ENCODE peak calls at places on chromosomes 12 and 14, in seven cellular contexts. L is neuronal stem cell, E is hepatocyte, A is OCI-LY7, O is fibroblast of lung, B is mesenchymal stem cell, G is neural progenitor cell. K is an unnamed sample.
A peak's percentile ranks its signal among the peaks of the same experiment; 100 is the strongest.

GRCh38 chr12:88299567-88300101 is 157.5 kb downstream of the TMTC3 start:
- DNase-seq in B (peak; percentile 94), E (peak; percentile 3), G (no peak), O (peak; percentile 99), A (no peak), L (no peak), K (peak; percentile 71)

GRCh38 chr12:1553987-1554982 is 40.1 kb downstream of the FBXL14 start:
- DNase-seq in B (no peak), L (no peak), A (peak; percentile 96), G (no peak), O (no peak), E (no peak), K (no peak)

GRCh38 chr14:71206766-71207371 is 299.6 kb downstream of the PCNX1 start:
- DNase-seq in A (no peak), O (peak; percentile 94), L (no peak), B (peak; percentile 52), G (no peak), E (no peak), K (peak; percentile 80)

GRCh38 chr12:95102916-95103671 is 29.7 kb upstream of the NR2C1 start:
- DNase-seq in L (no peak), A (peak; percentile 28), O (peak; percentile 94), E (peak; percentile 13), B (peak; percentile 55), G (no peak), K (peak; percentile 51)

GRCh38 chr12:104632724-104633181 is 176.0 kb downstream of the CHST11 start:
- DNase-seq in A (no peak), O (peak; percentile 78), L (no peak), B (peak; percentile 50), G (no peak), E (no peak), K (no peak)

GRCh38 chr12:15256760-15257159 is 35.5 kb upstream of the RERG start:
- DNase-seq in L (no peak), A (no peak), B (no peak), O (no peak), E (no peak), G (no peak), K (no peak)

GRCh38 chr12:66060361-66060907 is 70.1 kb downstream of the LLPH start:
- DNase-seq in A (no peak), L (no peak), O (peak; percentile 55), B (peak; percentile 50), E (no peak), G (no peak), K (no peak)

GRCh38 chr12:31506907-31507306 is 84.0 kb downstream of the DENND5B start:
- DNase-seq in G (peak; percentile 23), B (peak; percentile 85), O (peak; percentile 91), E (peak; percentile 27), A (no peak), L (no peak), K (no peak)

GRCh38 chr14:21978184-21978998 is 304.8 kb upstream of the OR4E1 start:
- DNase-seq in G (peak; percentile 75), L (peak; percentile 62), A (peak; percentile 66), O (no peak), E (peak; percentile 52), B (peak; percentile 7), K (peak; percentile 34)

GRCh38 chr12:12749433-12749832 is 32.3 kb downstream of the CDKN1B start:
- DNase-seq in G (no peak), E (no peak), L (no peak), A (no peak), O (peak; percentile 48), B (no peak), K (no peak)

GRCh38 chr14:79705126-79705894 is 506.0 kb downstream of the DIO2 start:
- DNase-seq in G (no peak), A (no peak), O (no peak), E (no peak), B (no peak), L (no peak), K (no peak)

GRCh38 chr14:103014466-103015319 is 42.7 kb downstream of the CDC42BPB start:
- DNase-seq in O (peak; percentile 81), L (peak; percentile 26), G (peak; percentile 70), B (peak; percentile 72), E (no peak), A (no peak), K (no peak)

GRCh38 chr14:104816678-104816945 is 15.7 kb downstream of the ZBTB42 start:
- DNase-seq in B (no peak), A (no peak), O (no peak), L (no peak), G (no peak), E (no peak), K (no peak)

GRCh38 chr14:67941456-67942018 is 122.0 kb downstream of the RAD51B start:
- DNase-seq in E (peak; percentile 20), A (no peak), O (peak; percentile 45), B (peak; percentile 58), G (peak; percentile 49), L (peak; percentile 18), K (peak; percentile 43)

DNA sequence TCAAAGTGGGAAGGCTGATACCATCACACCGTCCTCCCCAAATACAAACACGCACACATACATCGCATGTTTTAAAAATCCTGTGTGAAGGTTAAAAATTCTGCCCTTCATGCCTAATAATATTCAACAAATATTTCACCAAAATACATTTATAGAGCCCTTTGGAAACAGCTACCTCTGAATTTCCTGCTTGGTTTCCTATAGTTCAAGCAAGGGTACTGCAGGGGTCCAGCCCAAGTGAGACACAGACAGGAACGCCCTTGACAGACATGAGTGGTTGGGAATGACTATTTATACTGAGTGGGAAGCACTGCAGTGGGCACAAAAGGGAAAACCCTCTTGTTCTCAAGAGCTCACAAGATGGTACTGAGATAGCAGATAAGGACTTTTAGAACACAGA is 51.0 kb downstream of the ST8SIA1 start:
- DNase-seq in B (no peak), O (no peak), L (no peak), A (no peak), E (no peak), G (no peak), K (no peak)
- H2AFZ ChIP-seq in B (no peak overlapping the region), O (no peak overlapping the region), L (no peak overlapping the region), A (no peak overlapping the region), E (no peak overlapping the region), G (no peak overlapping the region), K (no peak overlapping the region)

DNA sequence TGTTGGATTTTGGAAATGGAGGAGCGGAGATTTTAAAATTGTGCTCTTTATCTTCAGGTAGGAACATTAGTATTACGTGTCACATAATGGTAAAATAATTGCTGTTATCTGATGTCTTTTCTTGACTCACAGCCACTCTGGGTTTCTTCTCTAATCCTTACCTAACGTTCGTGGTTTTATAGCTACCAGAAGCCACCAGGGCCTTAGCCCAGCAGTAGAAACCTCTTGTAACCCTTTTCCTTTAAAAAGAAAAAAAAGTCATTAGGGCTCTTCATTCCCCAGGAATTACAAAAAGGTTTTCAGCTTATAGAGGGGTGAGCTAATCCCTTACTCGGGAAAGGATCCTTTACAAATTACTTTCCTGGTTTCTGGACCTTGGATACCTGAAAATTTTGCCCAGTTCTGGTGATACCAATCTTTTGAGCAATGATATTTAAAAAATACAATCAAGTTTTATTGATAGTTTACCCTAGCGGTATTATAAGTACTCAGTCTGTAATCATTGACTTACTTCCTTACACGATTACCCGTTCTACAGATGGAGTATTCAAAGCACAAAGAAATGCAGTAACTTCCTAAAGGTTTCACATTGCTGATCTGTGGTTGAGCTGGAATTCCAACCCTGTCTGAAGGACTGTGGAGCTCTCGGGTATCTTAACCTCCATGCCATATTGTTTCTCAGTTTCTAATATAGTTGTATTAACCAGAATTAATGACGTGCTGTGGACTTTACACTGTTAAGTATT is 1.6 kb downstream of the GABARAPL1 start:
- DNase-seq in L (no peak), G (peak; percentile 25), B (peak; percentile 74), O (peak; percentile 86), E (peak; percentile 46), A (no peak), K (peak; percentile 13)
- H2AFZ ChIP-seq in L (peak overlapping the region; percentile 100), G (peak overlapping the region; percentile 81), B (no peak overlapping the region), O (no peak overlapping the region), E (peak overlapping the region; percentile 59), A (peak overlapping the region; percentile 68), K (peak overlapping the region; percentile 92)

GRCh38 chr12:57897296-57897974 is 43.9 kb upstream of the ATP23 start:
- DNase-seq in B (no peak), O (no peak), G (no peak), E (no peak), A (no peak), L (no peak), K (no peak)

GRCh38 chr12:57895337-57896138 is 45.8 kb upstream of the ATP23 start:
- DNase-seq in L (no peak), E (no peak), G (no peak), A (peak; percentile 49), B (peak; percentile 56), O (no peak), K (no peak)

GRCh38 chr12:57896437-57897201 is 44.7 kb upstream of the ATP23 start:
- DNase-seq in B (peak; percentile 78), E (peak; percentile 82), L (peak; percentile 40), A (no peak), O (peak; percentile 70), G (peak; percentile 78), K (peak; percentile 36)

GRCh38 chr12:57894577-57895292 is 46.6 kb upstream of the ATP23 start:
- DNase-seq in O (no peak), B (no peak), A (peak; percentile 80), E (no peak), L (no peak), G (no peak), K (no peak)

GRCh38 chr12:57896139-57896436 is 45.3 kb upstream of the ATP23 start:
- DNase-seq in E (no peak), A (peak; percentile 47), G (peak; percentile 20), L (no peak), O (no peak), B (peak; percentile 39), K (no peak)
- H2AFZ ChIP-seq in E (peak overlapping the region; percentile 50), A (peak overlapping the region; percentile 92), G (peak overlapping the region; percentile 74), L (peak overlapping the region; percentile 85), O (no peak overlapping the region), B (no peak overlapping the region), K (peak overlapping the region; percentile 84)

GRCh38 chr14:61438860-61439765 is 117.7 kb downstream of the PRKCH start:
- DNase-seq in L (peak; percentile 12), E (peak; percentile 51), A (no peak), G (peak; percentile 41), B (peak; percentile 76), O (peak; percentile 37), K (peak; percentile 74)
- H2AFZ ChIP-seq in L (peak overlapping the region; percentile 10), E (peak overlapping the region; percentile 6), A (peak overlapping the region; percentile 22), G (peak overlapping the region; percentile 64), B (peak overlapping the region; percentile 68), O (no peak overlapping the region), K (peak overlapping the region; percentile 13)

GRCh38 chr12:71719647-71720370 is 33.9 kb downstream of the TMEM19 start:
- DNase-seq in B (no peak), L (no peak), A (no peak), E (no peak), O (peak; percentile 30), G (no peak), K (peak; percentile 90)
- H2AFZ ChIP-seq in B (no peak overlapping the region), L (no peak overlapping the region), A (no peak overlapping the region), E (no peak overlapping the region), O (no peak overlapping the region), G (no peak overlapping the region), K (peak overlapping the region; percentile 28)

K was measured in PC-9.